ENCODE peak calls at places on chromosome 10, in five cellular contexts. G, D, E, P and O are unnamed samples.

GRCh38 chr10:52757777-52758176 is 14.8 kb downstream of the MBL2 start:
- DNase-seq in G (no peak), D (peak), E (no peak), P (no peak), O (no peak)

GRCh38 chr10:9926003-9926402 is 1091.7 kb upstream of the CELF2 start:
- DNase-seq in G (no peak), D (no peak), E (no peak), P (no peak), O (no peak)

GRCh38 chr10:4812952-4813351 is 13.1 kb upstream of the AKR1E2 start:
- DNase-seq in G (peak), D (peak), E (no peak), P (no peak), O (no peak)

GRCh38 chr10:129658673-129659072 is 191.6 kb downstream of the MGMT start:
- DNase-seq in G (no peak), D (no peak), E (no peak), P (no peak), O (no peak)

GRCh38 chr10:113021268-113022028 is 71.4 kb downstream of the TCF7L2 start:
- DNase-seq in G (no peak), D (peak), E (no peak), P (no peak), O (no peak)

GRCh38 chr10:75858357-75858756 is 426.9 kb downstream of the LRMDA start:
- DNase-seq in G (no peak), D (no peak), E (no peak), P (no peak), O (no peak)

GRCh38 chr10:106727170-106727569 is 437.3 kb downstream of the SORCS1 start:
- DNase-seq in G (no peak), D (no peak), E (no peak), P (no peak), O (no peak)

GRCh38 chr10:102450124-102450373 is 1.3 kb downstream of the C10orf95 start:
- DNase-seq in G (no peak), D (no peak), E (no peak), P (no peak), O (no peak)

GRCh38 chr10:132136097-132136521 is 50.6 kb upstream of the DPYSL4 start:
- DNase-seq in G (no peak), D (no peak), E (no peak), P (no peak), O (no peak)

GRCh38 chr10:33073641-33074410 is 115.8 kb upstream of the ITGB1 start:
- DNase-seq in G (no peak), D (peak), E (no peak), P (no peak), O (no peak)

GRCh38 chr10:34281661-34282060 is 533.4 kb downstream of the PARD3 start:
- DNase-seq in G (no peak), D (no peak), E (no peak), P (no peak), O (no peak)

GRCh38 chr10:125641398-125641797 is 41.6 kb downstream of the TEX36 start:
- DNase-seq in G (no peak), D (no peak), E (no peak), P (no peak), O (no peak)

GRCh38 chr10:96719850-96720421 is 378 bp downstream of the PIK3AP1 start:
- DNase-seq in G (peak), D (no peak), E (peak), P (peak), O (no peak)

GRCh38 chr10:12463459-12463838 is 114.1 kb downstream of the CAMK1D start:
- DNase-seq in G (no peak), D (no peak), E (no peak), P (no peak), O (no peak)

GRCh38 chr10:129057856-129058663 is 409.0 kb upstream of the MGMT start:
- DNase-seq in G (no peak), D (no peak), E (no peak), P (no peak), O (no peak)

GRCh38 chr10:117004627-117005453 is at the start of gene SHTN1:
- DNase-seq in G (peak), D (peak), E (peak), P (peak), O (no peak)

GRCh38 chr10:12628153-12628552 is 278.8 kb downstream of the CAMK1D start:
- DNase-seq in G (no peak), D (no peak), E (no peak), P (no peak), O (no peak)

GRCh38 chr10:83078160-83078559 is 1061.1 kb upstream of the GHITM start:
- DNase-seq in G (no peak), D (no peak), E (no peak), P (no peak), O (no peak)

GRCh38 chr10:113992601-113993011 is 51.1 kb upstream of the ADRB1 start:
- DNase-seq in G (no peak), D (peak), E (no peak), P (no peak), O (no peak)

DNA sequence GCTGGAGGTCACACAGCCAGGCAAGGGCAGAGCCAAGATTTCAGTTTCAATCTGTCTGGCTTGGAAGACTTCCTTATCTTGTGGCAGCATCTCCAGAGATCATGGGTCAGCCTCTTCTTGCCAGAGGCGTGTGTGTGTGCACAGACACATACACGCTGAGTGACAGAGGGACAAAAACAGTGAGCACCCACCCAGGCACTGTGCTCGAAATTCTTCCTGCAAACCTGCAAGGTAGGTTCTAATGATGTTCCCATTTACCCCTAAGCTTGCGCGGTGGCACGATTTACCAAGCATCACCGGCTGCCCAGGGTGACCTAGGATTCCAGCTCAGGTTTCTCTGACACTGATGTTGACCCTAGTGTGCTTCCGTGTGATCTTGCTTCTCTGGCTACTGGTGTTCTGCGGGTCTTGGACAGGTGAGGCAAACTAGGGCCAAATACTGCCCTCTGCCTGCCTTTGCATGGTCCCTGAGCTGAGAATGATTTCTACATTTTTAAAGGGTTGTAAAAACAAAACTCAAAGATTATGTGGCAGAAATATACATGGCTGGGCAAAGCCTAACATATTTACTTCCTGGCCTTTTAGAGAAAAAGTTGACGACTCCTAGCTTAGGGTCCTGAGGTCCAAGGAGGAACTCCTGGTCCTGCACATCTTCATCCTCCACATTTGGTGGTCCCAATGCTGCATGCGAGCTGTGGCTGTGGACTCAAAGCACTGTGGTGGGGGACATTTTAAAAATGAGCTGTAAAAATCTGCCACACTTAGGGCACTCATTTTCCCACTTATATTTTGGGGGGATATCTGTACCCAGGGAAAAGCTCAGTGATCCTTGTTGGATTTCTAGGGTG is 268.5 kb downstream of the RPS24 start:
- DNase-seq in G (peak), D (no peak), E (no peak), P (no peak), O (no peak)
- TF ChIP-seq CTCF in G (peak), D (peak), E (peak), P (no peak), O (peak)

GRCh38 chr10:88527245-88527644 is 55.9 kb downstream of the RNLS start:
- DNase-seq in G (no peak), D (no peak), E (no peak), P (no peak), O (no peak)

GRCh38 chr10:88525371-88526079 is 57.6 kb downstream of the RNLS start:
- DNase-seq in G (peak), D (peak), E (no peak), P (peak), O (no peak)

GRCh38 chr10:88528791-88529190 is 54.3 kb downstream of the RNLS start:
- DNase-seq in G (no peak), D (no peak), E (no peak), P (no peak), O (no peak)

GRCh38 chr10:88530629-88531382 is 52.3 kb downstream of the RNLS start:
- DNase-seq in G (no peak), D (no peak), E (no peak), P (no peak), O (no peak)

GRCh38 chr10:88528196-88528595 is 54.9 kb downstream of the RNLS start:
- DNase-seq in G (no peak), D (no peak), E (no peak), P (no peak), O (no peak)
- TF ChIP-seq CTCF in G (no peak), D (no peak), E (no peak), P (no peak), O (no peak)

DNA sequence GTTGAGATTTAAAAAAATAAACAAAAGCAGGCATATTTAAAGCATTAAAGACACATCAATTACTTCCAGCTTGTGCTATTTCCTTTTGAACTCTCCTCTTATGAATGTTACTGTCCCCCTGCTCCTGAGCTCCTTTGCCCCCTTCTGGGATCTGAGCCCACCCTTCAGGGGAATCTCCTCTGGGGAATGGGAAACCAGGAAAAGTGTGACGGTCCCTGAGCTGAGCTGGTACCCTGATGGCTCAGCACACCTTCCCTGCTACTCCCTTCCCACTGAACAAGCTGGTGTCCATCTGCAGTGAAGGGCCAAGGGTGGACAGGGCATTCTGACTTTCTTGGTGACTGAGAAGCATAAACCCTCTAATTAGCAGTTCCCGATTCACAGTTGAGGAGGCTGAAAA is 356.3 kb downstream of the PTEN start:
- DNase-seq in G (no peak), D (no peak), E (no peak), P (no peak), O (no peak)
- TF ChIP-seq CTCF in G (no peak), D (no peak), E (no peak), P (no peak), O (no peak)

GRCh38 chr10:77539147-77539935 is 98.3 kb downstream of the KCNMA1 start:
- DNase-seq in G (no peak), D (no peak), E (no peak), P (no peak), O (no peak)
- TF ChIP-seq CTCF in G (no peak), D (no peak), E (no peak), P (no peak), O (no peak)